ENCODE peak calls at places on chromosome 1, in five cellular contexts. One of them, this sample, is unnamed.

GRCh38 chr1:15997637-15998280 is 6.3 kb upstream of the SRARP start:
- DNase-seq in Calu3: no peak
- DNase-seq in ascending aorta: no peak
- DNase-seq in astrocyte of the spinal cord: no peak
- DNase-seq in GM10248: no peak
- DNase-seq in this sample: no peak

GRCh38 chr1:203289281-203289981 is 15.9 kb upstream of the BTG2 start:
- DNase-seq in astrocyte of the spinal cord: no peak
- DNase-seq in ascending aorta: no peak
- DNase-seq in GM10248: peak; percentile 87
- DNase-seq in Calu3: no peak
- DNase-seq in this sample: no peak

GRCh38 chr1:180912801-180913616 is at the start of gene KIAA1614:
- DNase-seq in astrocyte of the spinal cord: peak; percentile 45
- DNase-seq in ascending aorta: no peak
- DNase-seq in Calu3: peak; percentile 13
- DNase-seq in GM10248: no peak
- DNase-seq in this sample: peak; percentile 38

GRCh38 chr1:2633936-2634491 is 1.2 kb upstream of the MMEL1 start:
- DNase-seq in astrocyte of the spinal cord: no peak
- DNase-seq in GM10248: peak; percentile 17
- DNase-seq in ascending aorta: no peak
- DNase-seq in Calu3: no peak
- DNase-seq in this sample: no peak

GRCh38 chr1:5099558-5099957 is 445.1 kb downstream of the AJAP1 start:
- DNase-seq in astrocyte of the spinal cord: no peak
- DNase-seq in Calu3: no peak
- DNase-seq in ascending aorta: no peak
- DNase-seq in GM10248: no peak
- DNase-seq in this sample: no peak

GRCh38 chr1:197391303-197392226 is 123.5 kb downstream of the CRB1 start:
- DNase-seq in astrocyte of the spinal cord: no peak
- DNase-seq in ascending aorta: no peak
- DNase-seq in Calu3: no peak
- DNase-seq in GM10248: no peak
- DNase-seq in this sample: peak; percentile 24

GRCh38 chr1:64967381-64967780 is 1.0 kb upstream of the JAK1 start:
- DNase-seq in Calu3: no peak
- DNase-seq in GM10248: no peak
- DNase-seq in astrocyte of the spinal cord: no peak
- DNase-seq in ascending aorta: no peak
- DNase-seq in this sample: no peak

GRCh38 chr1:59730759-59731478 is 83.8 kb upstream of the HOOK1 start:
- DNase-seq in ascending aorta: peak; percentile 59
- DNase-seq in Calu3: peak; percentile 59
- DNase-seq in GM10248: no peak
- DNase-seq in astrocyte of the spinal cord: peak; percentile 98
- DNase-seq in this sample: peak; percentile 94

GRCh38 chr1:227922501-227923352 is 25.0 kb downstream of the WNT9A start:
- DNase-seq in Calu3: no peak
- DNase-seq in astrocyte of the spinal cord: no peak
- DNase-seq in ascending aorta: no peak
- DNase-seq in GM10248: no peak
- DNase-seq in this sample: no peak

GRCh38 chr1:230424440-230425251 is 1.5 kb downstream of the PGBD5 start:
- DNase-seq in Calu3: peak; percentile 46
- DNase-seq in astrocyte of the spinal cord: no peak
- DNase-seq in ascending aorta: no peak
- DNase-seq in GM10248: no peak
- DNase-seq in this sample: no peak

GRCh38 chr1:164790081-164790480 is 231.1 kb downstream of the PBX1 start:
- DNase-seq in ascending aorta: no peak
- DNase-seq in astrocyte of the spinal cord: no peak
- DNase-seq in Calu3: no peak
- DNase-seq in GM10248: no peak
- DNase-seq in this sample: no peak

GRCh38 chr1:112707217-112708001 is 482 bp upstream of the RHOC start:
- DNase-seq in Calu3: peak; percentile 86
- DNase-seq in ascending aorta: peak; percentile 62
- DNase-seq in GM10248: peak; percentile 84
- DNase-seq in astrocyte of the spinal cord: peak; percentile 89
- DNase-seq in this sample: peak; percentile 91

GRCh38 chr1:237416924-237417655 is 375.1 kb downstream of the RYR2 start:
- DNase-seq in Calu3: no peak
- DNase-seq in astrocyte of the spinal cord: no peak
- DNase-seq in ascending aorta: no peak
- DNase-seq in GM10248: no peak
- DNase-seq in this sample: no peak
- TF ChIP-seq CTCF in Calu3: no peak
- TF ChIP-seq CTCF in astrocyte of the spinal cord: no peak
- TF ChIP-seq CTCF in ascending aorta: no peak
- TF ChIP-seq CTCF in GM10248: no peak
- TF ChIP-seq CTCF in this sample: no peak

DNA sequence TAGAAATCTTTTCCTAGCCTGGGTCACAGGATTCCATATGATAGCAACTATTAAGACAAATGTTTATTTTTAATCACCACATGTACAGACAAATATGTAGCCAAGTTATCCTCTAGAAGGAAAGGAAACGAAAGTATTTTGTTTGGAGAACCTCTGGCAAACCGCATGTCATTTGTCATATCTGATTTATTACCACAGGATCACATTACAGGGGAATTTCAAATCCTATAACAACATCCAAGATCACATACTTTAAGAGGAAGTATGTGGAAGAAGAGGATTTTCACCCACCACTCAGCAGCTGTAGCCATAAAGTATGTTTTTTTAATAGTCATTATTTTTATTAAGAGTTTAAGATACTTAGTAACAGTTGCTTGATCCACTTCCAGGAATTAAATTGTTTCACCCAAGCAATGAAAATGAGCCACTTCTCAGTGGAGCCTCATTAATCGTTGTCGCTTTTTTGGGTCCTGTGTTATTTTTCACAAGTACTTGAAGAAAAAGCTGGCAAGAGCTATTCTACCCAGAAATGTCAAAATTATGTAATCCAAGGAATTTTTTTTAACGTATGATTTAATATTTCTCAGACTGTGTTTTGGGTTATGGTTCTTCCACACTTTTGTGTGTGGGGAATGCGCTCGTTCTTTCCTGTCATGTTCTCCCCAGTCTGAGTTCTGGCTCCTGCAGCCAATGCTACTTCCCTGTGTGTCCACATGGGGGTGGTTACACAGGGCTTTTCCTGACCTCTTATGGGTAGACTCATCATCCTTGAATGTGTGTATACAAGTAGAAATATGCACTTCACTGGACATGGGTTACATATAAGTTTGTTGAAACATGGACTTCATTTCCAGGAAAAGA is 6.9 kb downstream of the SERTAD4 start:
- DNase-seq in Calu3: peak; percentile 36
- DNase-seq in astrocyte of the spinal cord: peak; percentile 92
- DNase-seq in GM10248: no peak
- DNase-seq in ascending aorta: no peak
- DNase-seq in this sample: peak; percentile 66
- TF ChIP-seq CTCF in Calu3: peak; percentile 54
- TF ChIP-seq CTCF in astrocyte of the spinal cord: peak; percentile 73
- TF ChIP-seq CTCF in GM10248: no peak
- TF ChIP-seq CTCF in ascending aorta: peak; percentile 40
- TF ChIP-seq CTCF in this sample: peak; percentile 39

GRCh38 chr1:115041654-115042053 is 12.0 kb downstream of the TSHB start:
- DNase-seq in ascending aorta: no peak
- DNase-seq in GM10248: no peak
- DNase-seq in Calu3: no peak
- DNase-seq in astrocyte of the spinal cord: peak; percentile 5
- DNase-seq in this sample: peak; percentile 30
- TF ChIP-seq CTCF in ascending aorta: no peak
- TF ChIP-seq CTCF in GM10248: no peak
- TF ChIP-seq CTCF in Calu3: no peak
- TF ChIP-seq CTCF in astrocyte of the spinal cord: peak; percentile 23
- TF ChIP-seq CTCF in this sample: peak; percentile 36

GRCh38 chr1:210129092-210129491 is 103.5 kb upstream of the SERTAD4 start:
- DNase-seq in astrocyte of the spinal cord: no peak
- DNase-seq in Calu3: no peak
- DNase-seq in GM10248: no peak
- DNase-seq in ascending aorta: no peak
- DNase-seq in this sample: no peak

GRCh38 chr1:210129759-210130158 is 102.8 kb upstream of the SERTAD4 start:
- DNase-seq in astrocyte of the spinal cord: no peak
- DNase-seq in ascending aorta: no peak
- DNase-seq in Calu3: no peak
- DNase-seq in GM10248: no peak
- DNase-seq in this sample: no peak

GRCh38 chr1:210132582-210132981 is 100.0 kb upstream of the SERTAD4 start:
- DNase-seq in GM10248: no peak
- DNase-seq in Calu3: peak; percentile 31
- DNase-seq in ascending aorta: no peak
- DNase-seq in astrocyte of the spinal cord: peak; percentile 48
- DNase-seq in this sample: peak; percentile 51
- TF ChIP-seq CTCF in GM10248: no peak
- TF ChIP-seq CTCF in Calu3: no peak
- TF ChIP-seq CTCF in ascending aorta: no peak
- TF ChIP-seq CTCF in astrocyte of the spinal cord: no peak
- TF ChIP-seq CTCF in this sample: no peak

DNA sequence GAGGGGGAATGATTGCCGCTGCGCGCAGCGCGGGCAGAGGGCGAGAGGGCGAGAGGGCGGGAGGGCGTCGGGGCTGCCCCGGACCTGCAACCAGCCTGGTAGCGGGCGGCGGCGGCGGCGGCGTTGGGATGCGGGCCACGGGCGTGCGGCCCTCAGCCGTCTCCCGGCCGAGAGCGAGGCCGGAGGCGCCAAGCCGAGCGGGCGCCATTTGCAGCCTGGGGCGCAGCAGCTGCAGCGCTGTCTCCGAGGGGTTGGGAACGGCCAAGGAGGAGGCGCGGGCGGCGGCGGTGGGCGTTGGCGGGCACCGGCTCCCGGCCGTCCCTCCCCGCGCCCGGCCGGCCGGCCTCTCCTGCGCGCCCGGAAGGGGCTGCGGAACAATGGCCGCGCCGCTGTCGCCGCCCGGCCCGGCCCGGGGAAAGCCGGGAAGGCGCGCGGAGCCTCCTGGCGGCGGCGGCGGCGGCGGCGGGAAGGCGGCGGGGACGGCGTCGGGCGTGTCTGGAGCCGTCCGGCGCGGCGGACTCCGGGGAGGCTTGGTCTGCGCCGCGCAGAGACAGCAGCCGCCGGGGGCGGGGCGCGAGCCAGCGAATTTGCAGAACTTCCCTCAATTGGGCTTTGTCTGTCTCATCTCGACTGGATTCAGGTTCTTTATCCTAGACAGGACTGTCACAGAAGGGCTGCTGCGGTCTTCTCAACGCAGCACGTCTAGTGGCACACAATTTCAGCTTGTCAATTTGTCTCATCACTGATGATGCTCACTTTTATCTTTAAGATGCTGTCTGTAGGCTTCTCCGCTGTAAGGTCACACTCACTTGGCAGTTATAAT is 35.7 kb downstream of the ZBTB8B start:
- DNase-seq in astrocyte of the spinal cord: peak; percentile 53
- DNase-seq in ascending aorta: no peak
- DNase-seq in Calu3: peak; percentile 81
- DNase-seq in GM10248: peak; percentile 74
- DNase-seq in this sample: peak; percentile 61
- TF ChIP-seq CTCF in astrocyte of the spinal cord: no peak
- TF ChIP-seq CTCF in ascending aorta: no peak
- TF ChIP-seq CTCF in Calu3: no peak
- TF ChIP-seq CTCF in GM10248: peak; percentile 31
- TF ChIP-seq CTCF in this sample: no peak

DNA sequence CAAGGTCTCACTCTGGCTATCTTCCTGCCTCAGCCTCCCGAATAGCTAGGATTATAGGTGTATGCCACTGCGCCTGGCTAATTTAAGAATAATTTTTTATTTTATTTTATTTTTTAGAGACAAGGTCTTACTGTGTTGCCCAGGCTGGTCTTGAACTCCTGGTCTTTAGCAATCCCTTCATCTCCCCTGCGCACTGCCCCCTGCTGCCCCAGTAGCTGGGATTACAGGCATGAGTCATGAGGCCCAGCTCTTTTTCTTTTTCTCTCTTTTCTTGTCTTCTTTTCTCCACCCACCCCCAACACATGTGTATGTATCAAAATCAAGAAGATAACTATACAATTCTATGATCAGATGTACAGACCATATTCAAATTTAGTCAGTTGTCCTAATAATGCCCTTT is 87.2 kb downstream of the PEX14 start:
- DNase-seq in GM10248: no peak
- DNase-seq in ascending aorta: no peak
- DNase-seq in astrocyte of the spinal cord: no peak
- DNase-seq in Calu3: no peak
- DNase-seq in this sample: peak; percentile 32
- TF ChIP-seq CTCF in GM10248: no peak
- TF ChIP-seq CTCF in ascending aorta: no peak
- TF ChIP-seq CTCF in astrocyte of the spinal cord: peak; percentile 17
- TF ChIP-seq CTCF in Calu3: no peak
- TF ChIP-seq CTCF in this sample: peak; percentile 52

DNA sequence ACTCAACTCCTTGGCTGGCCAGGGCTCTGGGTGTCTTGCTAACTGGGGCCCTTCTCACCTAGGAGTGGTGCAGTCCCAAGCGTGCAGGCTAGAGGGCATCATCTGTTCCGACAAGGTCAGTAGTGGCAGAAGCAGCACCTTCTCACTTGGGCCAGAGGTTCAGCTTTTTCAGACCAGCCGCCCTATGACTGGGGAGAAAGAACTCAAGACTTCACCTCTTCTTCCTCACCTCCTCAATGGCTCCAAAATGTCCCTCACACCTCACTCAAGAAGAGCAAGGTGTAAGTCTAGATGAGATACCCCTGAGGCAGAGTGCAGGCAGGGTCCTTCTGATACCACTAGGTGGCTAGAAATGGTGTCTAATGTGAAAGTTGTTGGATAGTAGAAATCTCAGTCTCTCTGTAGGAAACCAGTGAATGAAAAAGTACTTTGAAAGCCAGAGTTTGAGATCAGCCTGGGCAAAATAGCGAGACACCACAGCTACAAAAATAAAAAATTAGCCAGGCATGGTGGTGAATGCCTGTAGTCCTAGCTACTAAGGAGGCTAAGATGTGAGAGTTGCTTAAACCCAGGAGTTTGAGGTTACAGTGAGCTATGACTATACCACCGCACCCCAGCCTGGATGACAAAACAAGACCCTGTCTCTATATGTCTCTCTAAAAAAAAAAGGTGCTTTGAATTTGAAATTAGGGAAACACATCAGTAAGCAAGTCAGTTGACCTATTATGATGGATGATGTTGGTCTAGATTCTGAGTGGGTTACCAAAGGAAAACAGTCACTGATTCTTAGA is 8.6 kb upstream of the IL20 start:
- DNase-seq in astrocyte of the spinal cord: no peak
- DNase-seq in Calu3: no peak
- DNase-seq in ascending aorta: no peak
- DNase-seq in GM10248: no peak
- DNase-seq in this sample: peak; percentile 20
- TF ChIP-seq CTCF in astrocyte of the spinal cord: peak; percentile 33
- TF ChIP-seq CTCF in Calu3: peak; percentile 33
- TF ChIP-seq CTCF in ascending aorta: no peak
- TF ChIP-seq CTCF in GM10248: no peak
- TF ChIP-seq CTCF in this sample: peak; percentile 50

This sample was measured in choroid plexus epithelial cell.